ENCODE peak calls at places on chromosomes 2 and 18, in ten cellular contexts. L is left ventricle myocardium inferior, J is fibroblast of lung, O is sigmoid colon, G is neuronal stem cell, T is body of pancreas, A is stomach, U is tibial artery, W is gastrocnemius medialis, E is neural progenitor cell. D is an unnamed sample.

GRCh38 chr2:140863713-140864112 is 1267.1 kb downstream of the LRP1B start:
- DNase-seq in L (no peak), J (peak; percentile 50), O (no peak), G (peak; percentile 27), T (no peak), A (no peak), U (no peak), W (no peak), E (peak; percentile 53), D (no peak)

GRCh38 chr2:105645031-105645940 is 99.4 kb upstream of the NCK2 start:
- DNase-seq in L (no peak), J (no peak), O (no peak), G (no peak), T (no peak), A (no peak), U (no peak), W (no peak), E (no peak), D (peak; percentile 65)

GRCh38 chr2:9388102-9388735 is 35.1 kb downstream of the ITGB1BP1 start:
- DNase-seq in L (no peak), J (no peak), O (peak; percentile 58), G (no peak), T (no peak), A (no peak), U (no peak), W (no peak), E (no peak), D (no peak)

GRCh38 chr2:12980817-12981216 is 264.1 kb downstream of the TRIB2 start:
- DNase-seq in L (no peak), J (no peak), O (no peak), G (no peak), T (no peak), A (no peak), U (no peak), W (no peak), E (no peak), D (no peak)

GRCh38 chr2:221377061-221377460 is 195.0 kb downstream of the EPHA4 start:
- DNase-seq in L (no peak), J (no peak), O (no peak), G (no peak), T (no peak), A (no peak), U (no peak), W (no peak), E (no peak), D (no peak)

GRCh38 chr2:211114826-211115450 is 558.5 kb downstream of the CPS1 start:
- DNase-seq in L (no peak), J (peak; percentile 94), O (no peak), G (no peak), T (no peak), A (no peak), U (no peak), W (no peak), E (no peak), D (no peak)

GRCh38 chr2:144357623-144358400 is 162.1 kb downstream of the ZEB2 start:
- DNase-seq in L (no peak), J (peak; percentile 99), O (no peak), G (no peak), T (no peak), A (no peak), U (no peak), W (no peak), E (no peak), D (no peak)

GRCh38 chr2:28752608-28752984 is 966 bp downstream of the PPP1CB start:
- DNase-seq in L (no peak), J (no peak), O (no peak), G (no peak), T (no peak), A (no peak), U (no peak), W (no peak), E (no peak), D (no peak)

DNA sequence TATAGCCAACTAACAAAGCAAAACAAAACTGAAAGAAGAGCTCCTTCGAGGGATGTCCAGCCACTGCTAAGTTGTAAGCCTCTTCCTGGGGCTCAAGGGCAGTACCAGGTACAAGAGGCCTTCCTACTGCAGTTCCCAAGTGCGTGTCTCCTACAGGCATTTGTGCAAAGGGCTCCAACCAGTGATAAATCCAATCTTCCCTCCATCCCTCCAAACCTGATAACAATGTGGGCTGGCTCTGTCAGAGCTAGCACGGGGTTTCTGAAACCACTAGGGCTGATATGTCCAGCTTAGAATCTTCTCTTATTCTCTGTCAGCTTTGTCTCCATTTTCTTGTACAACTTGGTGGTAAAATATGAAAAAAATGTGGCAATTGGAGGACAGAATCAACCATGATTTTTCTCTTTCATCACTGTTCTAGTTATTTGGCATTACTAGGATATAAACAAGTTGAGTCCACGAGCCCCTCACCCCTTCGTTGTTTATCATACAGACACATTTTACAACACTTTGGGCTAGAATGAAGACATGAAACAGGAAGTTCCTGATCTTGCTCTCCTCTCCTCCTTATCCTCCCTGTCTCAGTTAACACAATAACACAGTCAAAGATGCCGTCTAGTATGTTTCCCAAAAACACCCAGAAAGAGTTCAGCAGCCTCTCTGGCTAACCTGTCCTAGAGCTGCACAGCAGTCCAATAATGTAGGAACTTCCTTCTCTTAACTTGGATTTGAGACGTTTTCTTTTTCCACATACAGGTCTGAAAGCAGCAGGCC is 35.4 kb upstream of the WIPF1 start:
- DNase-seq in L (no peak), J (peak; percentile 24), O (no peak), G (no peak), T (no peak), A (no peak), U (no peak), W (no peak), E (no peak), D (no peak)
- H3K4me1 ChIP-seq in L (peaks cover 46% of the 10 kb centered on the region), J (peaks cover 2% of the 10 kb centered on the region), O (peaks cover 81% of the 10 kb centered on the region), G (peaks cover 2% of the 10 kb centered on the region), T (no peaks in the 10 kb centered on the region), A (peaks cover 57% of the 10 kb centered on the region), U (peaks cover 46% of the 10 kb centered on the region), W (peaks cover 15% of the 10 kb centered on the region), E (peaks cover 12% of the 10 kb centered on the region), D (peaks cover 41% of the 10 kb centered on the region)

DNA sequence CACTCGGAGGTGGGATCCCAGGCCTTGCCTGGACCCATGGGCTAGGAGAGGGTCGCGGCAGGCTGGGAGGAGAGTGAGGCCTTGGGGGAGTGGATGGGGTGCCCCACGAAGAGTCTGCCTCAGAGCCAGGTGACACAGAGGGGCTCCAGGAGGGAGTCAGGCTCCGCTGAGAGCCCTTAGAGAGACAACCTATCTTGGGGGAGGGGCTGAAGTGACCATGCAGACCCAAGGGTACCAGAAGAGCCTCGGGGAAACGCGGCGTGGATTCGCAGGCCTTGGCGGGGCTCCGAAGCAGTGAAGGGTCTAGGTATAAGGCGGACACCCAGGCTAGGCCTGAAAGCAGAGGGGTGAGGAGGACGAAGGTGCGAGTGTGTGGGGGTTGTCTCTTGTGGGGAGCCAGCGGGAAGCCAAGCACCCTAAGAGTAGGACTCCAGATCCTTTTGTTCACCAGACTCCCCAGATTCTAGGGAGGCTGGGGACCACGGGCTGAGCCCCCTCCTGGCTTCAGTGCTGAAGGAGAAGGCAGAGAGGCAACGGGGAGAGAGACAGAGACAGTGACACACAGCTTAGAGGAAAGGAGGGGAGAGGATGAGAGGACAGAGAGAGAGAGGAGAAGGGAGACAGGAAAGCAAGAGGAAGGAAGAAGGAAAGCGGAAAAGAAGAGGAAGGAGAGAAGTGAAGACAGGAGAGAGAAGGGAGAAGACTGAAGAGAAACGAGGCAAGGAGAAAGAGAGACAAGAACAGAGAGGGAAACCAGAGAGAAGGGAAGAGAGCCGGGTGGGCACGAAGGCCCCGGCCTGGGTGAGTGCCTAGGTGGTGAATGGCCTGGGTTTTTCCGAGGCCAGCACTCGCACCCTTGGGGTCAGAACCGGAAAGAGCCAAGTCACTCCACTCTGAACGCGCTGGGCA is 1.1 kb upstream of the HOXD11 start:
- DNase-seq in L (no peak), J (no peak), O (peak; percentile 66), G (no peak), T (no peak), A (no peak), U (no peak), W (no peak), E (no peak), D (no peak)
- H3K27me3 ChIP-seq in L (peaks cover 99% of the 10 kb centered on the region), J (peaks cover 75% of the 10 kb centered on the region), O (no peaks in the 10 kb centered on the region), G (peaks cover 98% of the 10 kb centered on the region), T (no peaks in the 10 kb centered on the region), A (peaks cover 100% of the 10 kb centered on the region), U (peaks cover 99% of the 10 kb centered on the region), W (peaks cover 92% of the 10 kb centered on the region), E (peaks cover 100% of the 10 kb centered on the region), D (no peaks in the 10 kb centered on the region)

GRCh38 chr18:76707534-76707933 is 114.8 kb upstream of the ZNF236 start:
- DNase-seq in L (no peak), J (no peak), O (no peak), G (no peak), T (no peak), A (no peak), U (no peak), W (no peak), E (no peak), D (peak; percentile 80)

GRCh38 chr18:76710646-76711520 is 111.5 kb upstream of the ZNF236 start:
- DNase-seq in L (no peak), J (no peak), O (no peak), G (no peak), T (no peak), A (no peak), U (no peak), W (no peak), E (no peak), D (no peak)

GRCh38 chr18:76708036-76708726 is 114.2 kb upstream of the ZNF236 start:
- DNase-seq in L (no peak), J (no peak), O (no peak), G (no peak), T (no peak), A (no peak), U (no peak), W (no peak), E (no peak), D (no peak)

GRCh38 chr18:76709659-76710645 is 112.4 kb upstream of the ZNF236 start:
- DNase-seq in L (peak; percentile 62), J (peak; percentile 54), O (peak; percentile 87), G (peak; percentile 62), T (peak; percentile 75), A (peak; percentile 74), U (peak; percentile 73), W (peak; percentile 32), E (peak; percentile 88), D (no peak)

DNA sequence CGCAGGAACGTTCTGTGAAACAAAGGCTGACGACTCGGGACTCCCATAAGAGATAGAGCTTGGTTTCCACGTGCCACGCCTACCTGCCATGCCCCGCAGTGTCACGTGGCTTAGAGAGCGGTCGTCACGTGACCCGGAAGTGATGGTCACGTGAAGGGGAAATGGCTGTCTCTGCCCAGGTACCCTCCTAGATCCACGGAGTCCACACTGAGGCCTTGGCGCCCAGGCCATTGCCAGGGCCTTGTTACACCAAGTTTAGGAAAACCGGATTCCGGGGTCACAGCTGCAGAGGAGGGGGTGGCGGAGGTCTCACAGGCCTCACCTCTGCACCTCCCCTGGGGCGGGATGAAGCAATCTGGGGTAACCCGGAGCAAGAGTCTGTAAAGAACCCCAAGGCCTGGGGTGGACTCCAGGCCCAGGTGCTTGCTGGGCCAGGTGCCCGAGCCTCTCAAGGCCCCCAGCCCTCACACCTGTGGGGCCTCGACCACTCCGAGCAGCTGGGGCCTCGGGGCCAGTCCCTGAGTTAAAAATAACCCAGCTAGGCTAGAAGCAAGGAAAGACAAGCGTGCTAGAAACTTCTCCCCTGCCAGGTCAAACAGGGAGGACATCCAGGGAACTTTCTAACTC is 113.5 kb upstream of the ZNF236 start:
- DNase-seq in L (no peak), J (no peak), O (no peak), G (no peak), T (no peak), A (no peak), U (no peak), W (no peak), E (no peak), D (no peak)
- H3K27ac ChIP-seq in L (no peak overlapping the region), J (no peak overlapping the region), O (no peak overlapping the region), G (no peak overlapping the region), T (no peak overlapping the region), A (no peak overlapping the region), U (no peak overlapping the region), W (no peak overlapping the region), E (no peak overlapping the region), D (peak overlapping the region; percentile 78)

GRCh38 chr2:128154225-128154624 is 63.2 kb downstream of the UGGT1 start:
- DNase-seq in L (peak; percentile 52), J (no peak), O (no peak), G (no peak), T (no peak), A (no peak), U (no peak), W (no peak), E (no peak), D (no peak)
- H3K4me1 ChIP-seq in L (peaks cover 25% of the 10 kb centered on the region), J (no peaks in the 10 kb centered on the region), O (peaks cover 8% of the 10 kb centered on the region), G (no peaks in the 10 kb centered on the region), T (peaks cover 8% of the 10 kb centered on the region), A (peaks cover 1% of the 10 kb centered on the region), U (no peaks in the 10 kb centered on the region), W (peaks cover 5% of the 10 kb centered on the region), E (no peaks in the 10 kb centered on the region), D (no peaks in the 10 kb centered on the region)